ENCODE peak calls at places on chromosome 2, in six cellular contexts. X is mesothelial cell of epicardium; U is NCI-H1105; R is activated gamma-delta T cell treated with anti-CD3 and anti-CD28 coated beads, Interleukin-2, amount 50 U/mL, for 16 hours; G is nephron progenitor cell; N is stimulated activated CD4-positive, alpha-beta T cell treated with anti-CD3 and anti-CD28 coated beads, TNF-alpha, amount 100 ng/mL, for 4 hours. Q is an unnamed sample.

GRCh38 chr2:134319581-134320246 is 65.8 kb downstream of the MGAT5 start:
- DNase-seq in U (no peak), N (no peak), R (no peak), X (no peak), G (no peak), Q (no peak)

GRCh38 chr2:167908786-167909185 is 338.6 kb downstream of the STK39 start:
- DNase-seq in G (no peak), R (no peak), U (no peak), N (no peak), X (no peak), Q (no peak)

GRCh38 chr2:66437055-66437454 is 2.1 kb downstream of the MEIS1 start:
- DNase-seq in N (no peak), G (no peak), X (no peak), U (no peak), R (no peak), Q (no peak)

GRCh38 chr2:166671831-166672230 is 177.8 kb upstream of the SCN7A start:
- DNase-seq in N (no peak), G (no peak), U (no peak), R (no peak), X (no peak), Q (no peak)

GRCh38 chr2:150133623-150134022 is 353.8 kb downstream of the RND3 start:
- DNase-seq in N (no peak), U (no peak), X (no peak), G (no peak), R (no peak), Q (no peak)

GRCh38 chr2:95667480-95667879 is 75.7 kb downstream of the TRIM43 start:
- DNase-seq in U (no peak), N (no peak), X (no peak), R (no peak), G (no peak), Q (no peak)

GRCh38 chr2:181882621-181883020 is 8.9 kb upstream of the ITPRID2 start:
- DNase-seq in G (no peak), R (no peak), N (no peak), X (no peak), U (no peak), Q (no peak)

GRCh38 chr2:33223851-33224250 is 252.6 kb upstream of the RASGRP3 start:
- DNase-seq in R (no peak), U (no peak), G (no peak), N (no peak), X (no peak), Q (no peak)

GRCh38 chr2:28583899-28584553 is 88.2 kb downstream of the PLB1 start:
- DNase-seq in G (peak; percentile 20), R (peak; percentile 56), X (no peak), N (peak; percentile 58), U (no peak), Q (no peak)

GRCh38 chr2:228426502-228427216 is 245.2 kb upstream of the SPHKAP start:
- DNase-seq in U (peak; percentile 31), G (no peak), X (no peak), R (no peak), N (no peak), Q (no peak)

GRCh38 chr2:101121174-101121573 is 30.0 kb downstream of the TBC1D8 start:
- DNase-seq in U (no peak), X (no peak), G (no peak), R (no peak), N (no peak), Q (no peak)

GRCh38 chr2:97011977-97012569 is 25.7 kb upstream of the FAM178B start:
- DNase-seq in U (peak; percentile 28), N (no peak), R (no peak), G (no peak), X (no peak), Q (peak; percentile 46)

GRCh38 chr2:240209493-240209892 is 69.0 kb upstream of the OTOS start:
- DNase-seq in U (no peak), N (no peak), R (no peak), G (no peak), X (no peak), Q (no peak)